ENCODE peak calls at places on chromosome 13, in ten cellular contexts. O, W, F, Y, B, I, A, X, P and D are unnamed samples.

GRCh38 chr13:78602561-78603239 is 652 bp downstream of the POU4F1 start:
- DNase-seq in F (peak), I (no peak), O (peak), Y (no peak), W (peak), P (peak), B (no peak), A (no peak), X (no peak), D (no peak)

GRCh38 chr13:51342706-51343105 is 3.2 kb downstream of the SERPINE3 start:
- DNase-seq in O (no peak), B (no peak), W (no peak), P (no peak), I (no peak), F (no peak), Y (no peak), A (no peak), X (no peak), D (no peak)

GRCh38 chr13:51687928-51688714 is 103.9 kb downstream of the WDFY2 start:
- DNase-seq in P (no peak), O (no peak), W (no peak), B (no peak), X (no peak), F (no peak), I (no peak), A (no peak), Y (no peak), D (no peak)

GRCh38 chr13:21917046-21918010 is 246.5 kb downstream of the FGF9 start:
- DNase-seq in A (no peak), W (no peak), B (no peak), I (no peak), P (no peak), Y (no peak), F (no peak), X (no peak), O (no peak), D (no peak)

GRCh38 chr13:27667946-27668345 is 46.3 kb downstream of the POLR1D start:
- DNase-seq in P (no peak), Y (no peak), X (no peak), A (no peak), B (no peak), W (no peak), I (no peak), O (no peak), F (no peak), D (no peak)

GRCh38 chr13:76709851-76710250 is 176.4 kb downstream of the KCTD12 start:
- DNase-seq in B (no peak), X (no peak), O (no peak), W (no peak), P (no peak), F (no peak), Y (no peak), A (no peak), I (no peak), D (no peak)

GRCh38 chr13:27728271-27728670 is 64.0 kb upstream of the GSX1 start:
- DNase-seq in P (no peak), Y (no peak), I (no peak), B (no peak), F (no peak), X (no peak), A (no peak), O (peak), W (no peak), D (no peak)

GRCh38 chr13:99829593-99830239 is 141.9 kb downstream of the ZIC5 start:
- DNase-seq in Y (no peak), X (no peak), I (no peak), F (no peak), O (no peak), P (no peak), B (no peak), A (no peak), W (no peak), D (no peak)

GRCh38 chr13:46149272-46150133 is 32.5 kb downstream of the LCP1 start:
- DNase-seq in W (no peak), F (no peak), X (peak), B (no peak), A (no peak), O (no peak), Y (no peak), P (no peak), I (no peak), D (no peak)

GRCh38 chr13:90867336-90867683 is 480.2 kb upstream of the MIR17HG start:
- DNase-seq in P (peak), A (peak), W (peak), X (peak), I (no peak), Y (peak), B (peak), F (no peak), O (peak), D (no peak)

GRCh38 chr13:30616927-30617314 is 799 bp upstream of the USPL1 start:
- DNase-seq in X (peak), B (peak), I (peak), P (peak), Y (peak), W (no peak), O (peak), A (peak), F (no peak), D (no peak)

GRCh38 chr13:60260440-60260839 is 96.7 kb upstream of the DIAPH3 start:
- DNase-seq in A (no peak), B (no peak), W (no peak), X (no peak), Y (no peak), P (no peak), I (no peak), O (no peak), F (no peak), D (no peak)

GRCh38 chr13:49620170-49620621 is 8.1 kb upstream of the ARL11 start:
- DNase-seq in O (no peak), X (peak), B (no peak), F (peak), I (no peak), A (no peak), P (peak), Y (no peak), W (no peak), D (peak)

GRCh38 chr13:59607780-59608233 is 555.9 kb downstream of the DIAPH3 start:
- DNase-seq in I (no peak), A (no peak), B (no peak), O (no peak), W (no peak), P (peak), X (no peak), F (no peak), Y (no peak), D (no peak)

GRCh38 chr13:23718916-23719470 is 148.8 kb downstream of the TNFRSF19 start:
- DNase-seq in I (no peak), W (no peak), B (no peak), O (no peak), Y (no peak), X (no peak), A (no peak), P (no peak), F (no peak), D (no peak)

GRCh38 chr13:73767747-73768315 is 366.4 kb downstream of the KLF12 start:
- DNase-seq in Y (no peak), P (peak), W (no peak), X (peak), O (no peak), B (no peak), A (no peak), F (no peak), I (no peak), D (no peak)

GRCh38 chr13:92390217-92390616 is 836.4 kb upstream of the GPC6 start:
- DNase-seq in W (no peak), I (no peak), F (no peak), P (no peak), B (no peak), X (no peak), O (no peak), A (no peak), Y (no peak), D (no peak)

GRCh38 chr13:91174886-91175501 is 172.5 kb upstream of the MIR17HG start:
- DNase-seq in O (no peak), A (peak), I (no peak), W (no peak), Y (no peak), F (peak), B (no peak), P (no peak), X (no peak), D (no peak)

GRCh38 chr13:51501592-51502205 is 48.9 kb upstream of the INTS6 start:
- DNase-seq in B (no peak), F (no peak), P (no peak), X (peak), O (no peak), W (no peak), Y (no peak), I (no peak), A (no peak), D (no peak)

GRCh38 chr13:50589651-50590054 is 253.8 kb downstream of the DLEU7 start:
- DNase-seq in F (no peak), A (no peak), X (peak), I (no peak), O (no peak), W (no peak), Y (no peak), P (no peak), B (no peak), D (no peak)

GRCh38 chr13:22169473-22169872 is 498.6 kb downstream of the FGF9 start:
- DNase-seq in Y (no peak), O (no peak), A (no peak), I (no peak), W (no peak), B (no peak), X (no peak), F (no peak), P (no peak), D (no peak)

DNA sequence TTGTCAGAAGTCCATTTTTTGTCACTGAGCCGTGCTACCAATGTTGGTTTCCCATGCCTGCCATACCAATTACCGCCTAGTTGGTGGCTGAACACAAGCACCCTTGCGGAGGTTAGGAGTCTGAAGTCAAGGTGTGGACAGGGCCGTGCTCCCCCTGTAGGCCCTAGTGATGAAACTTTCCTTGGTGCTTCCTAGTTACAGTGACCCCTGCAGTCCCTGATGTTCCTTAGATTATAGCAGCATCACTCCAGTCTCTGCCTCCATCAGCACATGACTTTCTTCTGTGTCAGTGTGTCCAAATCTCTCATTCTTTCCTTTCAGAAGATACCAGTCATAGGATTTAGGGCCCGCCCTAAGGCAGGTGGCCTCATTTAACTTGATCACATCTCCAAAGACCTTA is 99.0 kb downstream of the MYO16 start:
- DNase-seq in W (peak), F (no peak), O (no peak), A (no peak), X (no peak), Y (peak), P (no peak), I (no peak), B (no peak), D (no peak)
- TF ChIP-seq CTCF in W (peak), F (no peak), O (no peak), A (peak), X (no peak), Y (peak), P (no peak), I (no peak), B (no peak), D (no peak)

DNA sequence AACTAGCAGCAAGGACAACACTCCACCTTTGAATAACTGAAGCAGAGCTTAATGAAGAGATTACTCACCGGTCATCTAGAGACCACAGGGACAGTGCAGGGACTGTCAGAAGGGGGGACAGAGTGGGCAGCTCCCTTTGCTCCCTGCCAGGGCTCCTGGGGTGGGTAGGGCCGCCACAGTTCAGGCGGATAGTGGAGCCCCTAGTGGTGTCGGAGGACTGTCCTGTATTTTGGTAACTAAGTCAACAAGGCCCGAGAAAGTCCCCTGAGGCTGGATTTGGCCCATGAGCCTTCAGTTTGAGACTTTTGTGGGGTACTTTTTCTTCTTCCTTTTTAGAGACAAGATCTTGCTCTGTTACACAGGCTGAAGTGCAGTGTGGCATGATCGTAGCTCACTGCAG is 44.6 kb downstream of the GJA3 start:
- DNase-seq in X (no peak), F (no peak), P (no peak), A (no peak), W (no peak), I (no peak), Y (no peak), O (no peak), B (no peak), D (no peak)
- TF ChIP-seq CTCF in X (no peak), F (no peak), P (no peak), A (no peak), W (peak), I (no peak), Y (peak), O (no peak), B (no peak), D (no peak)

DNA sequence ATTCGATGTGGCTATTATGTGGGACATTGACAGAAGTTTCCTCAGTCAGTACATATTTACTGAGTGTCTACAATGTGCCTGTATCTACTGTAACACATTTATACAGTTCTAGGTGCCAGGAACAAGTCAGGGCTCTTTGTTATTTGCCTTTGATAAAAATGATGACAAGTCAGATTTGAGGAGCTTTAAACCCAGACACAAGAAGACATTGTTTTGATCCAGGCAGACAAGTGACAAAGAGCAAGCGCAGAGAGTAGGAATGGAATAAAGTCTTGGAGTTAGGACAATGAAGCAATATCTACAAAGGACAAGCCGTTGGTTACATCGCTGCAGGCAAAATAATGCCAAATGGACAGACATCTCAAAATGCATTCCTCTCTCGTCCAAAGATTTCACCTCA is 70.1 kb downstream of the ITGBL1 start:
- DNase-seq in W (no peak), X (no peak), Y (no peak), A (no peak), P (no peak), I (no peak), F (no peak), B (no peak), O (no peak), D (no peak)
- TF ChIP-seq CTCF in W (no peak), X (no peak), Y (no peak), A (no peak), P (no peak), I (no peak), F (no peak), B (no peak), O (no peak), D (no peak)

DNA sequence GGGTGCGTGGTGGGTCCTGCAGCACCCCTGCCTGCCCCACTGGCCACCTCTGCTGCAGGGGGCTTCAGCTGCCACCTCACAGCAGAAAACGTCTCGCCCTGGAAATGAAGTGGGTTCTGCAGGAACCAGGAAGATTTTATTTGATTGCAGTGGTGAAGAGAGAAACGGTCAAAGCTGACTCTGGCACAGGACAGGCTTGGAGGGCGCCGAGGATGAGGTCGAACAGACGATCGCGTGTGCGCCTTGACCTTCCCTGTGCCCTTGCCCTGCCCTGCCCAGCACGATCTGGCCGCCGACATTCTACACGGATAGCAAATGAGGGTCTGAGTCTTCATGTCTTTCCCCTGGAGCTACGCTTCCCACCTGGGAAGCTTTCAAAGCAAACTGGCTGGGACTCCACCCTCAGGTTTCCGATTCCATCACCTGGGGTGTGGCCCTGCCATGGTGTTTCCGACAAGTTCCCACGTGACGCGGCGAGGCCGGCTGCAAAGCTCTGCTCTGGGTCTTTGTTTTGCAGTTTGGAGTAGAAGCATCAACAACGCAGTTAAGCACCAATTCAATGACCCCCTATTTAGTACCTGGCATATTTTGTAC is 50.3 kb upstream of the TUBGCP3 start:
- DNase-seq in F (no peak), I (no peak), W (no peak), B (no peak), P (no peak), Y (no peak), O (no peak), A (no peak), X (no peak), D (no peak)
- TF ChIP-seq CTCF in F (no peak), I (no peak), W (no peak), B (no peak), P (no peak), Y (no peak), O (no peak), A (no peak), X (no peak), D (no peak)

GRCh38 chr13:24922390-24923304 is 158.7 kb downstream of the RNF17 start:
- DNase-seq in F (peak), B (peak), Y (peak), I (peak), P (peak), X (peak), A (peak), O (peak), W (peak), D (peak)
- TF ChIP-seq CTCF in F (no peak), B (no peak), Y (no peak), I (no peak), P (no peak), X (no peak), A (no peak), O (no peak), W (no peak), D (no peak)

GRCh38 chr13:19601749-19602725 is 31.4 kb upstream of the MPHOSPH8 start:
- DNase-seq in X (peak), B (no peak), A (peak), I (no peak), W (peak), P (peak), O (peak), F (peak), Y (no peak), D (peak)
- TF ChIP-seq CTCF in X (no peak), B (no peak), A (peak), I (no peak), W (peak), P (peak), O (no peak), F (no peak), Y (peak), D (no peak)

GRCh38 chr13:19561585-19561984 is 253 bp upstream of the TPTE2 start:
- DNase-seq in X (no peak), W (no peak), B (no peak), I (no peak), O (no peak), Y (no peak), F (peak), P (no peak), A (no peak), D (no peak)
- TF ChIP-seq CTCF in X (no peak), W (no peak), B (no peak), I (no peak), O (no peak), Y (no peak), F (no peak), P (no peak), A (no peak), D (no peak)

GRCh38 chr13:113724780-113725315 is 34.2 kb upstream of the TMEM255B start:
- DNase-seq in X (peak), A (peak), F (peak), Y (peak), W (peak), O (peak), I (peak), B (no peak), P (peak), D (peak)

GRCh38 chr13:113722921-113723320 is 36.1 kb upstream of the TMEM255B start:
- DNase-seq in P (no peak), W (no peak), I (no peak), A (no peak), F (peak), X (no peak), Y (no peak), B (no peak), O (no peak), D (no peak)

GRCh38 chr13:113723400-113724015 is 35.5 kb upstream of the TMEM255B start:
- DNase-seq in P (no peak), F (peak), X (no peak), A (no peak), O (no peak), B (no peak), W (no peak), Y (no peak), I (no peak), D (no peak)

GRCh38 chr13:113726961-113727411 is 32.0 kb upstream of the TMEM255B start:
- DNase-seq in I (no peak), B (no peak), O (no peak), A (no peak), X (peak), Y (no peak), W (no peak), P (no peak), F (peak), D (no peak)

GRCh38 chr13:113724016-113724758 is 34.8 kb upstream of the TMEM255B start:
- DNase-seq in A (no peak), W (no peak), X (no peak), O (no peak), P (no peak), Y (no peak), F (peak), B (no peak), I (no peak), D (no peak)
- TF ChIP-seq CTCF in A (no peak), W (no peak), X (no peak), O (no peak), P (no peak), Y (no peak), F (no peak), B (no peak), I (no peak), D (no peak)